ENCODE peak calls at places on chromosomes 7 and 10, in seven cellular contexts. C is transverse colon, P is endothelial cell, J is WERI-Rb-1, F is A673, O is choroid plexus epithelial cell, L is fibroblast of mammary gland. Z is an unnamed sample.

GRCh38 chr7:142690554-142691182 is 58.6 kb upstream of the PRSS1 start:
- DNase-seq in P (no peak), J (no peak), O (no peak), F (no peak), L (no peak), C (no peak), Z (no peak)

GRCh38 chr7:124318716-124319115 is 285.8 kb upstream of the TMEM229A start:
- DNase-seq in C (no peak), J (no peak), P (no peak), F (no peak), O (no peak), L (no peak), Z (no peak)

GRCh38 chr7:16028651-16029050 is 342.2 kb upstream of the MEOX2 start:
- DNase-seq in F (no peak), P (no peak), C (no peak), J (no peak), L (no peak), O (no peak), Z (no peak)

GRCh38 chr10:121851791-121852190 is 76.0 kb downstream of the ATE1 start:
- DNase-seq in F (peak), L (no peak), P (no peak), J (no peak), C (no peak), O (no peak), Z (no peak)

GRCh38 chr7:8119228-8119627 is 142.7 kb downstream of the ICA1 start:
- DNase-seq in F (no peak), O (no peak), C (no peak), P (no peak), L (no peak), J (no peak), Z (no peak)

GRCh38 chr7:139232377-139232717 is 1.3 kb downstream of the UBN2 start:
- DNase-seq in P (no peak), L (no peak), O (no peak), C (no peak), J (no peak), F (no peak), Z (no peak)

GRCh38 chr7:115748123-115748738 is 282.3 kb downstream of the TFEC start:
- DNase-seq in P (peak), F (peak), O (peak), C (no peak), L (peak), J (peak), Z (no peak)

GRCh38 chr7:100563809-100564400 is 9.8 kb downstream of the SAP25 start:
- DNase-seq in F (peak), L (peak), P (peak), O (peak), J (peak), C (peak), Z (peak)

GRCh38 chr10:77643795-77644468 is 6.3 kb upstream of the KCNMA1 start:
- DNase-seq in P (peak), L (peak), J (peak), F (peak), C (peak), O (peak), Z (peak)

GRCh38 chr7:51732066-51732465 is 415.5 kb upstream of the COBL start:
- DNase-seq in J (no peak), L (no peak), P (no peak), O (no peak), F (no peak), C (no peak), Z (no peak)

GRCh38 chr7:2092279-2092678 is 140.5 kb downstream of the MAD1L1 start:
- DNase-seq in J (no peak), O (no peak), L (no peak), P (no peak), C (no peak), F (no peak), Z (no peak)

GRCh38 chr10:48945441-48946143 is 6.0 kb upstream of the LRRC18 start:
- DNase-seq in L (no peak), C (peak), F (no peak), J (no peak), O (no peak), P (no peak), Z (no peak)

GRCh38 chr7:68492359-68492690 is 1106.0 kb upstream of the AUTS2 start:
- DNase-seq in F (no peak), P (no peak), J (no peak), C (no peak), O (no peak), L (no peak), Z (no peak)

GRCh38 chr7:102122026-102122425 is 164.6 kb upstream of the SH2B2 start:
- DNase-seq in C (no peak), P (no peak), L (peak), O (peak), J (no peak), F (peak), Z (peak)

DNA sequence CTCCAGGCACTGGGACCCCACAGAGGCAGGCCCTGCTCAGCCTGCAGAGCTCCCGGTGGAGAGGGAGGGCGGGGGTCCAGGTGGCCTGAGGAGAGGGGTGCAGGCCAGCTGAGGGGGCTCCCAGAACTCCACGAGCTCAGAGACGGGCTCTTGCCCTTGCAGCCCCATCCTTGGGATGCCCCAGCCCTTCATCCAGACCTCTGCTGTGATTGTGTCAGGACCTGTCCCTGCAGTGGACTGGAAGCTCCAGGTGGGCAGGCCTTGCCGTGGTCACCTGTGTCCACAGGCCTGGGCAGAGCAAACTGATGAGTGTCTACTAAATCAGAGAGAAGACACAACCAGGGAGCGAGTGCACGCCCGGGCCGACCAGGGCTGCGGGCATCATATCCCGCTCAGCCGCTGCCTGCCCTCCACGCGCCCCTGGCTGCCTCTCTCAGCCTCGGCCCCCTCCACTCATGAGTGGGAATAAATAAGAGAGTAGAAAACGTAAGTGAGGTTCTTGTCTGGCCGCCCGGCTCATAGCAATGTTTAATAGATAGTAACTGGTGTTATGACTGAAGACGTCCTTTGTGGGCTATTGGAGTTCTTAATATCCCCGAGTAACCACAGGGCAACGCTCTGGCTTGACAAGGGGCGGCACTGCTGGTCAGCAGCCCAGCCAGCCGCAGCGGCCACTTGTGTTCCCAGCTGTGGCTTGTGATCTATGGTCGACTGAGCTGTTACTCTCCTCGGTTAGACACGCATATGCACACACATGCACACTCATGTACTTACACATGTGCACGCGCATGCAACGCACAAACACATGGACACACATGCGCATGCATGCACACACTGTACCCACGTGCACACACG is 105.6 kb downstream of the LHPP start:
- DNase-seq in C (no peak), J (no peak), O (no peak), P (no peak), L (no peak), F (no peak), Z (no peak)
- TF ChIP-seq CTCF in C (no peak), J (no peak), O (no peak), P (no peak), L (no peak), F (no peak), Z (no peak)

GRCh38 chr7:137287651-137288258 is 55.8 kb downstream of the PTN start:
- DNase-seq in P (peak), F (peak), L (peak), O (peak), C (no peak), J (no peak), Z (no peak)
- TF ChIP-seq CTCF in P (peak), F (peak), L (peak), O (peak), C (no peak), J (no peak), Z (no peak)

DNA sequence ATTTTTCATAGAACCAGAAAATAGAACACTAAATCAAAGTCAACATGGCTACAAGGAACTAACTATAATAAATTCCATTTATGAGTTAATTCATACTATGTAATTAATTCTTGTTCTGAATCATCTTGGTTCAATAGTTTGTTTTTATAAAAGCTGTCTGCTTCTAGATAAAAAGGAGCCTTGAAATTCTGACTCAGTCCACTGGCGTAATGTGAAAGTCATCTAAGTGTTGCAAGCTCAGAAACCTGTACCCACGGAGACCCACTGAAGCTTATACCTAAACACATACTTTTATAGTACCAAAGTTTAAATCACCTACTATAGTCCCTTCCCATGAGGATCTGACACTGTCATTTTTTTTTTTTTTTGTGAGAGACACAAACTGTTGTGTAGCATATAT is 489.4 kb downstream of the SEMA3D start:
- DNase-seq in F (no peak), J (no peak), C (no peak), P (no peak), O (peak), L (peak), Z (no peak)
- TF ChIP-seq CTCF in F (no peak), J (no peak), C (no peak), P (no peak), O (no peak), L (no peak), Z (no peak)

DNA sequence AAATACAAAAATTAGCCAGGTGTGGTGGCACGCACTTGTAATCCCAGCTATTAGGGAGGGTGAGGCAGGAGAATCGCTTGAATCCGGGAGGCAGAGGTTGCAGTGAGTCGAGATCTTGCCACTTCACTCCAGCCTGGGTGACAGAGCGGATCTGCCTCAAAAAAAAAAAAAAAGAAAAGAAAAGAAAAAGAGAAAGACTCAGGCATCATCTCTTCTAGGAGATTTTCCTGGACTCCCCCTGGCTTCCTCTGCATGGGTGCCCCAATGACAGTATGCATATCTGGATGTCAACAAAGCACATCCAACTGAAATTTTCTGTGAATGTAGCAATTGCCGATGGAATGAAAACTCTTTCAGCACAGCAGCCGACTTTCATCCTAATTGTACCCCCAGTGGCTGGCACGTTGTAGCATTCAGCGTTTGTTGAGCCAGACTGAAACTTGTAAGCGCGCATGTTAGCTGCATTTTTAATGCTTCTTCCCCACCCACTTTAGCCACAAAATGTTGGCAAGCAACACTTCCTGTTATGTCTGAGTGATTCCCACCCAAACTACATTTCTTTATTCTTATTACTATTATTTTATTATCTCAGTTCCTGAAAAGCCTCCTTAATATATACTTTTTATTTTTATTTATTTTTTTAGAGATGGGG is 70.2 kb downstream of the PRTFDC1 start:
- DNase-seq in F (peak), O (peak), J (no peak), C (peak), P (no peak), L (peak), Z (no peak)
- TF ChIP-seq CTCF in F (peak), O (no peak), J (no peak), C (no peak), P (no peak), L (no peak), Z (no peak)